ENCODE peak calls at places on chromosome 11, in seven cellular contexts. P is stimulated activated CD8-positive, alpha-beta memory T cell treated with anti-CD3 and anti-CD28 coated beads, Interleukin-12 subunit alpha, Interleukin-12 subunit beta, amount 100 ng/mL, for 4 hours; I is stimulated activated CD4-positive, alpha-beta T cell treated with anti-CD3 and anti-CD28 coated beads, TNF-alpha, amount 100 ng/mL, for 24 hours; A is H1; T is NCI-H1930; Q is AG04450; D is colonic mucosa. J is an unnamed sample.

GRCh38 chr11:35077709-35078695 is 61.0 kb upstream of the CD44 start:
- DNase-seq in P (no peak), I (no peak), A (no peak), T (no peak), Q (no peak), D (no peak), J (no peak)

GRCh38 chr11:353315-353857 is 15.9 kb upstream of the B4GALNT4 start:
- DNase-seq in P (no peak), I (no peak), A (no peak), T (no peak), Q (peak; percentile 63), D (peak; percentile 66), J (no peak)

GRCh38 chr11:86761978-86762377 is 38.4 kb upstream of the PRSS23 start:
- DNase-seq in P (no peak), I (no peak), A (no peak), T (no peak), Q (no peak), D (no peak), J (no peak)

GRCh38 chr11:106017088-106017487 is 5.0 kb downstream of the MSANTD4 start:
- DNase-seq in P (no peak), I (no peak), A (no peak), T (no peak), Q (no peak), D (no peak), J (no peak)

GRCh38 chr11:124798991-124799383 is 1.2 kb downstream of the MSANTD2 start:
- DNase-seq in P (no peak), I (no peak), A (no peak), T (no peak), Q (peak; percentile 27), D (peak; percentile 33), J (no peak)

GRCh38 chr11:70481625-70482528 is 83.5 kb downstream of the CTTN start:
- DNase-seq in P (no peak), I (no peak), A (no peak), T (no peak), Q (no peak), D (no peak), J (no peak)

GRCh38 chr11:127452533-127452932 is 452.0 kb upstream of the KIRREL3 start:
- DNase-seq in P (no peak), I (no peak), A (no peak), T (no peak), Q (no peak), D (no peak), J (no peak)

GRCh38 chr11:134756811-134757540 is 344.9 kb upstream of the B3GAT1 start:
- DNase-seq in P (no peak), I (no peak), A (no peak), T (no peak), Q (no peak), D (no peak), J (no peak)

J was measured in NCI-H1105 treated with DMSO at 0.1 percent for 48 hours.